ENCODE peak calls at places on chromosomes 4 and X, in ten cellular contexts. R is GM23338, L is GM12878, Z is A549, F is IMR-90, D is fibroblast of lung, U is PC-3, O is endothelial cell of umbilical vein, H is neural progenitor cell, N is mammary epithelial cell. G is an unnamed sample.

GRCh38 chrX:22122510-22122909 is 90.4 kb downstream of the PHEX start:
- DNase-seq in R (no peak), L (no peak), Z (no peak), F (peak), D (peak), U (peak), O (peak), H (no peak), N (peak), G (peak)

GRCh38 chr4:57504139-57504538 is 394.0 kb upstream of the IGFBP7 start:
- DNase-seq in R (no peak), L (no peak), Z (no peak), F (no peak), D (no peak), U (no peak), O (no peak), H (no peak), N (no peak), G (no peak)

GRCh38 chrX:24443943-24444342 is 21.1 kb upstream of the PDK3 start:
- DNase-seq in R (no peak), L (no peak), Z (no peak), F (no peak), D (no peak), U (no peak), O (no peak), H (no peak), N (no peak), G (no peak)

GRCh38 chrX:7115557-7115956 is 32.0 kb upstream of the STS start:
- DNase-seq in R (no peak), L (peak), Z (no peak), F (no peak), D (no peak), U (no peak), O (no peak), H (no peak), N (no peak), G (no peak)

GRCh38 chr4:144449623-144450022 is 196.3 kb upstream of the HHIP start:
- DNase-seq in R (no peak), L (no peak), Z (no peak), F (no peak), D (peak), U (peak), O (peak), H (no peak), N (no peak), G (peak)

GRCh38 chr4:95835672-95836071 is 4.2 kb upstream of the PDHA2 start:
- DNase-seq in R (peak), L (no peak), Z (peak), F (no peak), D (no peak), U (peak), O (peak), H (peak), N (no peak), G (no peak)

GRCh38 chr4:3642056-3642630 is 109.9 kb upstream of the LRPAP1 start:
- DNase-seq in R (no peak), L (no peak), Z (no peak), F (no peak), D (no peak), U (no peak), O (no peak), H (no peak), N (no peak), G (peak)

GRCh38 chr4:111811661-111812060 is 333.6 kb upstream of the FAM241A start:
- DNase-seq in R (no peak), L (no peak), Z (no peak), F (no peak), D (no peak), U (no peak), O (no peak), H (no peak), N (no peak), G (no peak)

GRCh38 chrX:68186552-68187262 is 246.6 kb downstream of the OPHN1 start:
- DNase-seq in R (no peak), L (no peak), Z (peak), F (peak), D (peak), U (peak), O (peak), H (no peak), N (peak), G (no peak)

GRCh38 chr4:124939908-124940307 is 227.4 kb upstream of the ANKRD50 start:
- DNase-seq in R (no peak), L (no peak), Z (no peak), F (no peak), D (no peak), U (peak), O (no peak), H (no peak), N (peak), G (no peak)

GRCh38 chr4:145567471-145567870 is 51.7 kb upstream of the MMAA start:
- DNase-seq in R (no peak), L (no peak), Z (no peak), F (no peak), D (no peak), U (no peak), O (no peak), H (no peak), N (no peak), G (no peak)

GRCh38 chr4:176383273-176384077 is 63.7 kb downstream of the SPCS3 start:
- DNase-seq in R (no peak), L (no peak), Z (no peak), F (peak), D (peak), U (peak), O (peak), H (no peak), N (peak), G (no peak)

GRCh38 chr4:25749150-25749794 is 93.6 kb downstream of the SLC34A2 start:
- DNase-seq in R (no peak), L (no peak), Z (no peak), F (no peak), D (peak), U (no peak), O (no peak), H (no peak), N (no peak), G (peak)

GRCh38 chrX:964831-965416 is 247.5 kb downstream of the CRLF2 start:
- DNase-seq in R (no peak), L (no peak), Z (no peak), F (no peak), D (no peak), U (no peak), O (no peak), H (no peak), N (no peak), G (no peak)

GRCh38 chr4:48031802-48032525 is 15.4 kb downstream of the NIPAL1 start:
- DNase-seq in R (no peak), L (no peak), Z (no peak), F (peak), D (peak), U (no peak), O (no peak), H (no peak), N (no peak), G (no peak)

GRCh38 chrX:43707812-43708548 is 51.9 kb downstream of the MAOA start:
- DNase-seq in R (no peak), L (no peak), Z (no peak), F (no peak), D (peak), U (peak), O (peak), H (no peak), N (no peak), G (no peak)

GRCh38 chrX:133670394-133670793 is 255.1 kb upstream of the GPC4 start:
- DNase-seq in R (peak), L (peak), Z (peak), F (peak), D (peak), U (peak), O (peak), H (peak), N (peak), G (peak)

GRCh38 chr4:22625301-22625700 is 67.4 kb upstream of the GBA3 start:
- DNase-seq in R (peak), L (no peak), Z (no peak), F (no peak), D (peak), U (peak), O (no peak), H (peak), N (no peak), G (no peak)

GRCh38 chrX:54248309-54248708 is 65.3 kb upstream of the FAM120C start:
- DNase-seq in R (peak), L (no peak), Z (peak), F (peak), D (peak), U (peak), O (peak), H (no peak), N (peak), G (no peak)

GRCh38 chr4:186723207-186724047 is at the start of gene FAT1:
- DNase-seq in R (peak), L (no peak), Z (peak), F (peak), D (peak), U (peak), O (peak), H (peak), N (peak), G (peak)

GRCh38 chr4:105619193-105619931 is 66.9 kb downstream of the ARHGEF38 start:
- DNase-seq in R (no peak), L (no peak), Z (no peak), F (no peak), D (peak), U (peak), O (peak), H (no peak), N (no peak), G (no peak)

GRCh38 chr4:88320174-88320779 is 35.9 kb upstream of the PPM1K start:
- DNase-seq in R (peak), L (no peak), Z (no peak), F (no peak), D (peak), U (peak), O (peak), H (peak), N (peak), G (no peak)

GRCh38 chr4:53866055-53866454 is 198.3 kb downstream of the CHIC2 start:
- DNase-seq in R (no peak), L (no peak), Z (no peak), F (no peak), D (peak), U (no peak), O (no peak), H (no peak), N (no peak), G (no peak)

GRCh38 chr4:133147365-133147821 is 1.7 kb upstream of the PCDH10 start:
- DNase-seq in R (peak), L (no peak), Z (peak), F (no peak), D (no peak), U (peak), O (peak), H (peak), N (no peak), G (no peak)

GRCh38 chrX:151151668-151152267 is 24.6 kb upstream of the GPR50 start:
- DNase-seq in R (peak), L (no peak), Z (peak), F (peak), D (peak), U (peak), O (peak), H (peak), N (peak), G (no peak)

GRCh38 chr4:151563194-151563593 is 154.2 kb downstream of the FHIP1A start:
- DNase-seq in R (no peak), L (no peak), Z (no peak), F (no peak), D (peak), U (peak), O (no peak), H (no peak), N (peak), G (no peak)

GRCh38 chrX:136708348-136708747 is 60.4 kb downstream of the CD40LG start:
- DNase-seq in R (no peak), L (no peak), Z (peak), F (peak), D (no peak), U (peak), O (peak), H (peak), N (no peak), G (peak)

GRCh38 chr4:119025916-119026661 is 109.5 kb upstream of the MYOZ2 start:
- DNase-seq in R (no peak), L (no peak), Z (peak), F (peak), D (peak), U (peak), O (no peak), H (no peak), N (peak), G (peak)

GRCh38 chr4:1612278-1613098 is 71.6 kb downstream of the FAM53A start:
- DNase-seq in R (no peak), L (no peak), Z (no peak), F (no peak), D (no peak), U (no peak), O (no peak), H (no peak), N (no peak), G (no peak)

GRCh38 chr4:68466185-68466584 is 18.9 kb downstream of the TMPRSS11E start:
- DNase-seq in R (no peak), L (no peak), Z (peak), F (peak), D (peak), U (peak), O (no peak), H (no peak), N (peak), G (no peak)
- H3K4me2 ChIP-seq in R (no peak), L (no peak), Z (peak), F (no peak), D (no peak), U (peak), O (no peak), H (no peak), N (peak), G (peak)

GRCh38 chrX:32153586-32153985 is 1057.8 kb downstream of the DMD start:
- DNase-seq in R (no peak), L (no peak), Z (no peak), F (no peak), D (no peak), U (no peak), O (no peak), H (no peak), N (no peak), G (no peak)
- TF ChIP-seq CTCF in R (no peak), L (no peak), Z (no peak), F (no peak), D (no peak), U (no peak), O (no peak), H (no peak), N (no peak), G (no peak)

DNA sequence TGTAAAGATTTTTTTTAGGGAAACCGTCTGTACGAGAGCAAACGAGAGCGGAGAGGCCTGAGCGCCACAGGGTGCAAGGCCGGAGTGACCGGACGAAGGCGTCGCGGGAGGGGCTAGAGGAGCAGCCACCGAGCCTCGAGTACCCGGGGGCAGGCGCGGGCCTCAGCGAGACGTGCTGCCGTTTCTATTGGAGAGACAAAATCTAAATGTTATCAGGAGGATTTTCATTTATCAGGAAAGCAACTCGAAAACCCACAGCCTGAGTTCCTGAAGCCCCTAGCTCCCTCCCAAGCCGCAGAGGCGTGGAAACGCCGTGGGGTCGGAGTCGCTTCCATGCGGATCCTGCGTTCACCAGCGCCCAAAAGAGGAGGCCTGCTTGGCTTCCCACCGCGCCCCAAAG is 194.3 kb downstream of the MGST2 start:
- DNase-seq in R (no peak), L (no peak), Z (no peak), F (no peak), D (no peak), U (no peak), O (no peak), H (no peak), N (no peak), G (no peak)
- H3K4me2 ChIP-seq in R (no peak), L (no peak), Z (no peak), F (no peak), D (no peak), U (no peak), O (no peak), H (no peak), N (no peak), G (no peak)

GRCh38 chr4:171621646-171622045 is 191.6 kb upstream of the GALNTL6 start:
- DNase-seq in R (no peak), L (no peak), Z (no peak), F (no peak), D (no peak), U (no peak), O (no peak), H (no peak), N (no peak), G (no peak)

GRCh38 chr4:171629737-171630136 is 183.5 kb upstream of the GALNTL6 start:
- DNase-seq in R (peak), L (no peak), Z (no peak), F (no peak), D (no peak), U (peak), O (no peak), H (peak), N (no peak), G (no peak)

GRCh38 chr4:171629182-171629581 is 184.0 kb upstream of the GALNTL6 start:
- DNase-seq in R (no peak), L (no peak), Z (no peak), F (no peak), D (no peak), U (no peak), O (no peak), H (no peak), N (no peak), G (no peak)

GRCh38 chr4:171622729-171623128 is 190.5 kb upstream of the GALNTL6 start:
- DNase-seq in R (no peak), L (no peak), Z (no peak), F (no peak), D (no peak), U (no peak), O (no peak), H (no peak), N (no peak), G (no peak)

GRCh38 chr4:171626554-171626953 is 186.7 kb upstream of the GALNTL6 start:
- DNase-seq in R (no peak), L (no peak), Z (no peak), F (no peak), D (no peak), U (no peak), O (no peak), H (no peak), N (no peak), G (no peak)
- TF ChIP-seq CTCF in R (no peak), L (no peak), Z (no peak), F (no peak), D (no peak), U (no peak), O (no peak), H (no peak), N (no peak), G (no peak)

GRCh38 chrX:13285229-13285628 is 34.6 kb downstream of the ATXN3L start:
- DNase-seq in R (no peak), L (no peak), Z (no peak), F (no peak), D (no peak), U (no peak), O (no peak), H (no peak), N (no peak), G (no peak)

GRCh38 chrX:13288671-13289070 is 31.2 kb downstream of the ATXN3L start:
- DNase-seq in R (no peak), L (no peak), Z (no peak), F (no peak), D (no peak), U (no peak), O (no peak), H (no peak), N (no peak), G (no peak)

GRCh38 chrX:13285693-13286092 is 34.2 kb downstream of the ATXN3L start:
- DNase-seq in R (no peak), L (no peak), Z (no peak), F (no peak), D (no peak), U (no peak), O (no peak), H (peak), N (no peak), G (no peak)

GRCh38 chrX:13290891-13291614 is 28.8 kb downstream of the ATXN3L start:
- DNase-seq in R (no peak), L (no peak), Z (no peak), F (no peak), D (no peak), U (no peak), O (no peak), H (no peak), N (no peak), G (no peak)

GRCh38 chrX:13287816-13288215 is 32.0 kb downstream of the ATXN3L start:
- DNase-seq in R (no peak), L (no peak), Z (no peak), F (peak), D (peak), U (peak), O (peak), H (no peak), N (peak), G (peak)
- H3K4me2 ChIP-seq in R (no peak), L (no peak), Z (peak), F (peak), D (no peak), U (no peak), O (no peak), H (no peak), N (no peak), G (no peak)

DNA sequence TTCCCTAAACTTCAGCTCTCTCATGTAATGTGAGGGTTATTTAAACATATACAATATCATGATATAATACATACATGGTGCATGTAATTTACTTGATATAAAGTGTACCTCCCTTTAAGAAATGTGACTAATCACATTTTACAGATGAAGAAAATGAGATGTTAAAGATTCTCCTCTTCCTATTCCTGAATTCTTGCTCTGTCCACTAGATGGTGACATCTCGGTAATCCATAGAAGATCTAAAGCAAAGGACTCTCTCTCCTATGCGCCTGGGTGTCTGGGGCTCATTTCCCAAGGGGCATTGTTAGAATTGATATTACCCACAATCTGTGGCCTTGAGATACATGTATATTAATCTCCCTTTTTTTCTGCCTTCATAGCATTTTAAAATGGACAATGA is 804.9 kb downstream of the RAB28 start:
- DNase-seq in R (peak), L (no peak), Z (peak), F (no peak), D (no peak), U (peak), O (no peak), H (no peak), N (no peak), G (no peak)
- TF ChIP-seq CTCF in R (peak), L (no peak), Z (no peak), F (no peak), D (no peak), U (peak), O (no peak), H (peak), N (peak), G (peak)

DNA sequence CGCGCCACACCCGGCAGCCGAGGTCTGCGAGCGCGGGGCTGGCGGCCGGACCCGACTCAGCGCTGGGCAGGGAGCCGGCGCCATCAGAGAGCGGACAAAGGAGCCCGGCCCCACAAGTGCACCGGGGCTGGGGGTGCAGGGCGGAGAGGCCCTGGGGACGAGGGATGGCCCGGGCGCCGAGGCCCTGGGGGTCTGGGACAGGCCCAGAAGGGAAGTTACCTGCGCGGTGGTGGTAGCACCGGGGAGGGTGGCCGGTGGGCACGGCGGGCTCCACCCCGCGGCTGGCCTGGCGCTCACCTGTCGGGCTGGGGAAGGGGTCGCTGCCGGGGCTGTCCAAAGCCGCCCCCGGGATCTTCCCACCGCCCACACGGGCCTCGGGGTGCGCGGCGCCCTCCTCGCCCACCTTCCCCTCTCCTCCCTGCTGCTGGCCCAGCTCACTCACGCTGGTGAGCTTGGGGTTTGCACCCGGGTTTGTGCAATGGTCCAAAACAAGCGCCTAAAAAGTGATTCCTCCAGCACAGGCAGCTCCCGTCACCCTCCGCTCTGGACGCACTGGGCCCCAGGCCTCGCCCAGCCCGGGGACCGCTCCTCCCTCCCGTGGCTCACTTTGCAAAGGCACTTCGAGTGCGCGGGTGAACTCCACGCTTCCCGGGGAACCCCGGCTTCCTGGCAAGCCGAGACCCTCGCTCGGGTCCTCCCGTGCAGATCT is at the start of gene CTPS2:
- DNase-seq in R (peak), L (no peak), Z (peak), F (peak), D (peak), U (peak), O (peak), H (peak), N (peak), G (peak)
- H3K4me2 ChIP-seq in R (peak), L (peak), Z (peak), F (peak), D (peak), U (peak), O (peak), H (peak), N (peak), G (peak)

G was measured in osteoblast.